ENCODE peak calls at places on chromosome 1, in four cellular contexts. O is GM12878, B is K562, L is H1. X is an unnamed sample.
A peak's percentile ranks its signal among the peaks of the same experiment; 100 is the strongest.

GRCh38 chr1:55244476-55245109 is 29.4 kb upstream of the USP24 start:
- DNase-seq in O (no peak), B (no peak), L (no peak), X (peak; percentile 43)

GRCh38 chr1:155049651-155050559 is 1.2 kb upstream of the ADAM15 start:
- DNase-seq in O (no peak), B (no peak), L (no peak), X (peak; percentile 69)

GRCh38 chr1:83670891-83671565 is 327.9 kb downstream of the TTLL7 start:
- DNase-seq in O (peak; percentile 5), B (no peak), L (no peak), X (no peak)

GRCh38 chr1:201466492-201466891 is 2.5 kb downstream of the PHLDA3 start:
- DNase-seq in O (no peak), B (no peak), L (no peak), X (no peak)

GRCh38 chr1:168520832-168521231 is 23.0 kb downstream of the XCL2 start:
- DNase-seq in O (no peak), B (no peak), L (no peak), X (no peak)

GRCh38 chr1:84691139-84691783 is 1.0 kb upstream of the SSX2IP start:
- DNase-seq in O (no peak), B (no peak), L (no peak), X (no peak)

GRCh38 chr1:24501371-24502167 is 1.1 kb upstream of the RCAN3 start:
- DNase-seq in O (no peak), B (no peak), L (no peak), X (no peak)

GRCh38 chr1:53349369-53349705 is 21.5 kb upstream of the LRP8 start:
- DNase-seq in O (no peak), B (no peak), L (no peak), X (no peak)

GRCh38 chr1:154081386-154082126 is 73.3 kb downstream of the NUP210L start:
- DNase-seq in O (no peak), B (peak; percentile 14), L (no peak), X (no peak)

GRCh38 chr1:21284206-21285137 is 5.8 kb downstream of the ECE1 start:
- DNase-seq in O (no peak), B (no peak), L (no peak), X (no peak)

GRCh38 chr1:203112451-203112850 is 15.1 kb upstream of the ADORA1 start:
- DNase-seq in O (no peak), B (no peak), L (no peak), X (no peak)

GRCh38 chr1:22169816-22170215 is 26.9 kb upstream of the WNT4 start:
- DNase-seq in O (no peak), B (no peak), L (no peak), X (no peak)

GRCh38 chr1:113133038-113133437 is 60.0 kb downstream of the LRIG2 start:
- DNase-seq in O (no peak), B (no peak), L (no peak), X (no peak)

GRCh38 chr1:200260587-200261335 is 149.1 kb downstream of the ZNF281 start:
- DNase-seq in O (no peak), B (no peak), L (no peak), X (no peak)

GRCh38 chr1:229139320-229139719 is 131.6 kb upstream of the RAB4A start:
- DNase-seq in O (no peak), B (no peak), L (no peak), X (no peak)

GRCh38 chr1:52636701-52637695 is 4.0 kb downstream of the SHISAL2A start:
- DNase-seq in O (peak; percentile 87), B (no peak), L (no peak), X (no peak)

GRCh38 chr1:240820816-240821215 is 208.9 kb upstream of the GREM2 start:
- DNase-seq in O (peak; percentile 2), B (no peak), L (no peak), X (no peak)

GRCh38 chr1:1788646-1789431 is 10.6 kb upstream of the NADK start:
- DNase-seq in O (no peak), B (peak; percentile 41), L (no peak), X (peak; percentile 42)

GRCh38 chr1:16018749-16019515 is 1.1 kb upstream of the HSPB7 start:
- DNase-seq in O (no peak), B (no peak), L (no peak), X (no peak)

GRCh38 chr1:241701483-241702290 is 49.6 kb downstream of the WDR64 start:
- DNase-seq in O (no peak), B (no peak), L (no peak), X (no peak)

GRCh38 chr1:90781429-90782020 is 64.4 kb upstream of the BARHL2 start:
- DNase-seq in O (no peak), B (no peak), L (no peak), X (no peak)

GRCh38 chr1:19468397-19468956 is 16.9 kb downstream of the CAPZB start:
- DNase-seq in O (no peak), B (peak; percentile 70), L (no peak), X (no peak)

GRCh38 chr1:25661043-25661807 is 44.6 kb downstream of the MAN1C1 start:
- DNase-seq in O (no peak), B (no peak), L (no peak), X (peak; percentile 57)

DNA sequence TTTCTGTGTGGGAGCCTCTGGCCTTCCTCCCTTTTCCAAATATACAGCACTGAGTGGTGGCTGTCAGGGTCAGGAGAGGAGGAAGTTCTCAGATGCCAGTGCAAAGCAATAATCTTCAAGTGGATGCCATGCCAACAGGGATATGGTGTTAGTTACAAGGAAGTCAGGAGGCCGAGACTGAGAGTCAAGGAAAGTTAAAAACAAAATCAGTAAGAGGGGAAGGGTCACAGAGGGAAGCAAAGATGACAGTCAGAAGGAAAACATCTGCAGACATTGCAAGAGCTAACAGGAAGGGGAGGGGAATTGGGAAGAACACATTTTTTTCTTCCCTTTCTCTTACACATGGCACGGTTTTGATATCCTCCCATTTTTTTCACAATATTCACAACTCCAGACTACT is 691.4 kb downstream of the ADGRL2 start:
- DNase-seq in O (no peak), B (no peak), L (no peak), X (no peak)
- TF ChIP-seq CHD1 in O (no peak), B (no peak), L (no peak), X (no peak)

GRCh38 chr1:39842726-39843305 is 40.5 kb downstream of the TRIT1 start:
- DNase-seq in O (no peak), B (no peak), L (no peak), X (no peak)
- TF ChIP-seq CHD1 in O (no peak), B (no peak), L (no peak), X (no peak)

GRCh38 chr1:95096218-95096841 is 20.8 kb upstream of the TLCD4 start:
- DNase-seq in O (no peak), B (peak; percentile 24), L (no peak), X (peak; percentile 31)
- TF ChIP-seq CHD1 in O (no peak), B (no peak), L (no peak), X (no peak)

DNA sequence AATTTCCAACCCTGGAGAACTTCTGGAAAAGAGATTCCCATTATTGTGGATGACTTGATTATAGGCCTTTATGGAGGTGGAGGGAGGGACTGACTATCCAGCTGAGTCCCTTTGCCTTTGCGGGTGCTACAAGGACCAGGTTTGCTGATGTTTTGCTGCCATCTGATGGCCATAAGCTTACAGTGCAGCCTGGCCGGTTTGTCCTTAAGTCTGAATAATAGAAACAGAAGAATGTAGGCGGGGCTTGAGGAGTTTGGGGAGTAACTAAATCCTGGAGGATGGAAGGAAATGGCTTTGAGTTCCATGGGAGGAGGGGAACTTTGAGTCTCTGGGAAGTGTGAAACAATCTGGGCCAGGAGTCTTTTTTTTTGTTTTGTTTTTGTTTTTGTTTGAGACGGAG is 55.7 kb upstream of the CD1D start:
- DNase-seq in O (peak; percentile 26), B (peak; percentile 81), L (peak; percentile 91), X (peak; percentile 92)
- TF ChIP-seq CHD1 in O (no peak), B (no peak), L (no peak), X (no peak)

GRCh38 chr1:42931911-42932422 is 26.7 kb downstream of the SLC2A1 start:
- DNase-seq in O (peak; percentile 88), B (peak; percentile 57), L (no peak), X (no peak)

GRCh38 chr1:42928859-42929258 is 29.8 kb downstream of the SLC2A1 start:
- DNase-seq in O (no peak), B (peak; percentile 10), L (no peak), X (no peak)

GRCh38 chr1:42931108-42931539 is 27.5 kb downstream of the SLC2A1 start:
- DNase-seq in O (peak; percentile 69), B (peak; percentile 77), L (no peak), X (peak; percentile 39)

GRCh38 chr1:42929434-42930177 is 29.1 kb downstream of the SLC2A1 start:
- DNase-seq in O (no peak), B (peak; percentile 15), L (no peak), X (no peak)

GRCh38 chr1:42930178-42931107 is 28.2 kb downstream of the SLC2A1 start:
- DNase-seq in O (no peak), B (peak; percentile 7), L (no peak), X (no peak)
- TF ChIP-seq CHD1 in O (no peak), B (no peak), L (no peak), X (no peak)